ENCODE peak calls at places on chromosomes 12 and 14, in five cellular contexts. O is ovary, S is uterus, G is thoracic aorta, Q is IMR-90. M is an unnamed sample.

GRCh38 chr12:106296179-106296877 is 6.2 kb upstream of the TCP11L2 start:
- DNase-seq in G (no peak), Q (peak; percentile 91), O (no peak), S (no peak), M (no peak)

GRCh38 chr12:58086930-58087329 is 145.6 kb downstream of the ATP23 start:
- DNase-seq in G (no peak), Q (no peak), S (no peak), O (no peak), M (no peak)

GRCh38 chr12:105036937-105037649 is 47.2 kb downstream of the ALDH1L2 start:
- DNase-seq in G (no peak), S (no peak), O (no peak), Q (no peak), M (no peak)

GRCh38 chr14:105877645-105878044 is 351.3 kb downstream of the TMEM121 start:
- DNase-seq in G (no peak), Q (no peak), O (peak; percentile 4), S (no peak), M (no peak)

GRCh38 chr14:65501328-65501727 is 88.8 kb downstream of the FUT8 start:
- DNase-seq in Q (no peak), G (no peak), S (no peak), O (no peak), M (no peak)

GRCh38 chr12:565589-566105 is 97.6 kb downstream of the NINJ2 start:
- DNase-seq in O (no peak), Q (no peak), S (no peak), G (no peak), M (no peak)

GRCh38 chr14:102805454-102805891 is 28.2 kb downstream of the TRAF3 start:
- DNase-seq in O (no peak), S (no peak), Q (peak; percentile 70), G (no peak), M (no peak)

GRCh38 chr12:1797991-1798733 is 22.2 kb upstream of the LRTM2 start:
- DNase-seq in O (no peak), G (no peak), S (no peak), Q (no peak), M (peak; percentile 22)

GRCh38 chr14:36521598-36522345 is 1.7 kb upstream of the NKX2-1 start:
- DNase-seq in S (no peak), O (no peak), Q (no peak), G (no peak), M (no peak)

GRCh38 chr12:81502912-81503695 is 256.0 kb downstream of the PPFIA2 start:
- DNase-seq in O (no peak), Q (peak; percentile 45), S (no peak), G (no peak), M (no peak)

GRCh38 chr14:59461891-59462290 is 3.3 kb downstream of the GPR135 start:
- DNase-seq in S (no peak), O (no peak), Q (no peak), G (no peak), M (no peak)

GRCh38 chr14:101196051-101196450 is 292.5 kb upstream of the RTL1 start:
- DNase-seq in O (no peak), S (no peak), Q (no peak), G (no peak), M (no peak)

GRCh38 chr12:120684523-120684932 is 2.4 kb upstream of the MLEC start:
- DNase-seq in Q (peak; percentile 26), O (no peak), G (no peak), S (no peak), M (no peak)

GRCh38 chr12:115440438-115440837 is 756.5 kb upstream of the TBX3 start:
- DNase-seq in G (no peak), Q (peak; percentile 71), O (no peak), S (no peak), M (no peak)

GRCh38 chr12:51473947-51474346 is 49.3 kb downstream of the SLC4A8 start:
- DNase-seq in Q (no peak), S (no peak), O (no peak), G (no peak), M (no peak)

GRCh38 chr12:59733200-59733599 is 137.4 kb downstream of the SLC16A7 start:
- DNase-seq in G (no peak), O (no peak), Q (no peak), S (no peak), M (no peak)

GRCh38 chr12:53179694-53180269 is 740 bp upstream of the ZNF740 start:
- DNase-seq in S (no peak), G (no peak), Q (no peak), O (no peak), M (no peak)

GRCh38 chr12:91098942-91099341 is 12.4 kb downstream of the LUM start:
- DNase-seq in O (no peak), G (no peak), S (peak; percentile 39), Q (peak; percentile 93), M (no peak)

GRCh38 chr14:22423958-22424357 is 165.1 kb downstream of the DAD1 start:
- DNase-seq in G (no peak), S (no peak), Q (no peak), O (no peak), M (no peak)

GRCh38 chr12:53062977-53063707 is 13.3 kb downstream of the TNS2 start:
- DNase-seq in O (peak; percentile 40), S (peak; percentile 24), G (no peak), Q (no peak), M (no peak)

GRCh38 chr12:73266206-73266605 is 994.0 kb downstream of the TRHDE start:
- DNase-seq in Q (no peak), G (no peak), O (no peak), S (no peak), M (no peak)

GRCh38 chr14:52077261-52077984 is 8.6 kb upstream of the NID2 start:
- DNase-seq in G (no peak), S (no peak), Q (peak; percentile 39), O (no peak), M (no peak)

GRCh38 chr14:22614240-22614799 is 16.2 kb downstream of the ABHD4 start:
- DNase-seq in O (no peak), S (no peak), Q (peak; percentile 98), G (no peak), M (no peak)

GRCh38 chr12:123912415-123913385 is 59.9 kb downstream of the CCDC92 start:
- DNase-seq in G (no peak), O (no peak), S (no peak), Q (no peak), M (no peak)

GRCh38 chr12:113498490-113498889 is 26.8 kb upstream of the LHX5 start:
- DNase-seq in S (no peak), G (no peak), Q (no peak), O (no peak), M (no peak)

GRCh38 chr12:109737631-109738030 is 24.0 kb downstream of the FAM222A start:
- DNase-seq in S (no peak), G (no peak), O (peak; percentile 4), Q (no peak), M (no peak)

GRCh38 chr14:82626156-82627055 is 1092.8 kb upstream of the SEL1L start:
- DNase-seq in Q (no peak), O (no peak), S (no peak), G (no peak), M (no peak)

DNA sequence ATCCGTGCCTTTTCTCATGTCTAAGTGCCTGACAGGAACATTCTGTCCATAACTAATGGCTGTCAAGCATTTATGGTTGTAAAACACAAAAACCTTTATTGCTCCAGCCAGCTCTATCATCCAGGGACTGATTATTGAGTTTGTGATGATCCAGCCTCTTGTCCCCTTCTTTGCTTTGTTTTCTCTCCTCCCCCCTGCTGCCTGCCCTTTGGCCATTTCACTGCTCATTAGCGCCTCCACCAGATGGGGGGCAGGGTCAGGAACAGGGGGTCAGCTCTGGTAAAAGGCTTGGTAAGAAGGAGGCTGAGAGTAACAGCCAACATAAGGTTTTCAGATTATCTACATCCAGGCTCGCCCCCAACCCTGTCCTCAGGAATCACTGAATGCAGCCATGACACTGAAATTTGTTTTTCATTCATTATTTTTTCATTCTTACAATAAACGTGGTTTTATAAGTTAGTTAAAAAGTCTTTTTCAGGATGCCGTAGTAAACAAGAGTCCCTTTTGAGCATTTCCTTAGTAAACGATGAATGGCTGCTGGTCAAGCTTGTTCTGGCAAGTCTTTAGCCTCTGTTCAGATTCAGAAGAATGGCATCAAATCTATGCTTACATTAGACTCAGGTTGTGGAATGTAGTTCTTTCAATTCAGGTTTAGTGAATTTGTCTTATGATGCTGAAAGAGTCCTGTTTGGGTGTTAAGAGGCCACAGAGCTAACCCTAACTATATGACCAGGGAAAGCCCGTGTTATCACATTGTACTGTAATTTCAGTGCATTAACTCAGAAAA is 21.7 kb downstream of the HMGA2 start:
- DNase-seq in O (no peak), S (no peak), Q (peak; percentile 36), G (no peak), M (no peak)
- TF ChIP-seq CTCF in O (no peak), S (no peak), Q (no peak), G (no peak), M (no peak)

GRCh38 chr12:11863988-11864387 is 206.8 kb upstream of the BCL2L14 start:
- DNase-seq in G (no peak), Q (no peak), O (no peak), S (no peak), M (no peak)
- H3K27ac ChIP-seq in G (peak overlapping the region; percentile 90), Q (no peak overlapping the region), O (peak overlapping the region; percentile 47), S (peak overlapping the region; percentile 84), M (peak overlapping the region; percentile 64)

DNA sequence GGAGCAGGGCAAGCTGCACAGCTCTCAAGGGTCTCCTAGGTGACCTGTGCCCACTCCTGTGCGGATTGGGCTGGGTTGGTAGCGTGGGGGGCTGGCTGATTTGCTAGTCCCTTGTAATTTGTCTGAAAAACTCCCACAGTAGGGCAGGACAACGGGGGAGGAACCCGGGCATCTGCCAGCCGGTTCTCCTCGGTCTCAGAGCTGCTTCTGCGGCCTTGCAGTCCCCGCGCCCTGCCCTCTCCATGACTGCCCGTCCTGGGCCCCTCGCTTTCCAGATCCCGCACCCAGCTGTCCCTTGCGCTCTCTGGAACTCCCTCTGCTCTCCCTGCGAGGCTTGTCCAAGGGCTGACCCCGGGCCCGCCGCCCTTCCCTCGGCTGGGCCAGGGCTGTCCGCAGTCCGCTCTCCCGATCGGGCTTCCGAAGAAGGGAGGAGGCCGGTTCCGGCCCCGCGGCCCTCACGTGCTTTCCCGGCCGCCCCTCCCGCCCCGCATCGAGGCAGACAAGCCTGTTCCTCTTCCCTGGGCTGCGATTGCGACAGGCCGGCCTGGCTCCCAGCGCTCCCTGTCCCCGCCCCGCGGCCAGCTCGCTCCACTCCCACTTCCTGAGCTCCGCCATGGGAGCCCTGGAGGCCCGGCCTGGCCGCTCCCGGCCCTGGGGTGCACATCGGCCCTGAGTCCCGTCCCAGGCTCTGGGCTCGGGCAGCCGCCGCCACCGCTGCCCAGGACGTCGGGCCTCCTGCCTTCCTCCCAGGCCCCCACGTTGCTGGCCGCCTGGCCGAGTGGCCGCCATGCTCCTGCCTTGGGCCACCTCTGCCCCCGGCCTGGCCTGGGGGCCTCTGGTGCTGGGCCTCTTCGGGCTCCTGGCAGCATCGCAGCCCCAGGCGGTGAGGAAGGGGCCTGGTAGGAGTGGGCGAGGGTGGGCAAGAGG is at the start of gene LTBR:
- DNase-seq in G (peak; percentile 80), Q (peak; percentile 90), O (peak; percentile 95), S (peak; percentile 97), M (peak; percentile 65)
- H3K4me3 ChIP-seq in G (peak within 1 kb of the TSS; percentile 89), Q (peak within 1 kb of the TSS; percentile 69), O (peak within 1 kb of the TSS; percentile 69), S (peak within 1 kb of the TSS; percentile 73), M (peak within 1 kb of the TSS; percentile 55)

DNA sequence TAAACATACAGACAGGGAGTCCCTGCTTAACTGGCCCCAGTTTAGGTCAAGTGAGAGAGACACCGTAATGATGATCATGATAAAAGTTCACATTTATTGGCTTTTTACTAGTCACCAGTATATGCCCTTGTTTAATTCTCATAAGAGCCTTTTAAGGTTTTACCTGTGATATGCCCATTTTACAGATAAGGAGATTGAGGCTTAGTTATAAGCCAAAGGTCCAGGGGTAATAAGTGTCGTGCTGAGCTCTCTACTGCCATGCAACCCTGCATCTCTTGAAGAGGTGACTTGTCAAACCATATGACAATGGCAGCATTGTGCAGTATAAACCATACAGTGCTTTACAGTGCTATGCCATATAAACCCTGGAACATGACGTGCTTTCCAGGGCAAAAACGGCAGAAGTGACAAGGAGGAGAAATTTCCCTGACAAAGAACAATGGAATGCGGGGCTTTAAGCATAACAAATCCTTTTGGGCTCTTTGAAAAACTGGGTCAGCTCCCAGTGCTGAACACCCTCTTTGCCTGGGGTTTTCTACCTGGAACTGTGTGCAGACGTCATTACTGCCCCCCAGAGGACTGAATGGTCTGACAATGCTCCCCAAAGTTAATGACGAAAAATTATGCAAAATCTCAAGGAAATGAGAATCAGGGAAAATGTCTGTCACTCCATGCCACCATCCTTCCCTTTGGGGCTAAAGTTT is 59.7 kb upstream of the C14orf132 start:
- DNase-seq in O (no peak), Q (no peak), S (no peak), G (no peak), M (no peak)
- TF ChIP-seq CTCF in O (no peak), Q (no peak), S (no peak), G (no peak), M (no peak)

M was measured in dorsolateral prefrontal cortex.